ENCODE peak calls at places on chromosomes 16 and 17, in four cellular contexts. C is hepatic stellate cell, X is NAMALWA, Z is GM04504. B is an unnamed sample.

GRCh38 chr16:80299416-80299815 is 241.4 kb upstream of the DYNLRB2 start:
- DNase-seq in C (peak; percentile 38), X (no peak), Z (no peak), B (no peak)

GRCh38 chr17:82236142-82236971 is 7.5 kb downstream of the SLC16A3 start:
- DNase-seq in C (peak; percentile 67), X (peak; percentile 74), Z (no peak), B (peak; percentile 88)

GRCh38 chr17:21453144-21453982 is 77.2 kb downstream of the KCNJ12 start:
- DNase-seq in C (no peak), X (no peak), Z (no peak), B (no peak)

GRCh38 chr17:32266389-32267269 is 997 bp downstream of the RHBDL3 start:
- DNase-seq in C (no peak), X (no peak), Z (no peak), B (no peak)

GRCh38 chr17:7439462-7440112 is at the start of gene FGF11:
- DNase-seq in C (no peak), X (no peak), Z (no peak), B (no peak)

GRCh38 chr17:69150333-69150732 is 8.6 kb upstream of the ABCA6 start:
- DNase-seq in C (no peak), X (no peak), Z (no peak), B (no peak)

GRCh38 chr16:55605756-55606155 is 39.3 kb downstream of the CAPNS2 start:
- DNase-seq in C (no peak), X (no peak), Z (peak; percentile 18), B (no peak)

GRCh38 chr17:17628388-17629008 is 37.0 kb upstream of the PEMT start:
- DNase-seq in C (no peak), X (peak; percentile 37), Z (no peak), B (no peak)

GRCh38 chr16:85484337-85485295 is 128.5 kb upstream of the GSE1 start:
- DNase-seq in C (no peak), X (no peak), Z (no peak), B (no peak)

GRCh38 chr16:55552621-55553020 is 13.9 kb upstream of the CAPNS2 start:
- DNase-seq in C (no peak), X (no peak), Z (peak; percentile 73), B (no peak)

GRCh38 chr16:49652441-49653175 is 203.3 kb downstream of the ZNF423 start:
- DNase-seq in C (no peak), X (no peak), Z (no peak), B (no peak)

GRCh38 chr16:31472559-31473203 is 729 bp downstream of the TGFB1I1 start:
- DNase-seq in C (peak; percentile 100), X (peak; percentile 68), Z (peak; percentile 80), B (peak; percentile 62)

GRCh38 chr17:42422412-42422957 is 571 bp downstream of the CAVIN1 start:
- DNase-seq in C (no peak), X (no peak), Z (no peak), B (no peak)